ENCODE peak calls at places on chromosomes 5 and 9, in six cellular contexts. X is fibroblast of pulmonary artery; B is C1 segment of cervical spinal cord; T is RPMI8226; J is fibroblast of mammary gland; N is activated naive CD4-positive, alpha-beta T cell. R is an unnamed sample.
A peak's percentile ranks its signal among the peaks of the same experiment; 100 is the strongest.

GRCh38 chr5:157540707-157541451 is 34.7 kb downstream of the ADAM19 start:
- DNase-seq in T (peak; percentile 67), B (no peak), X (peak; percentile 87), N (no peak), J (peak; percentile 88), R (peak; percentile 61)

GRCh38 chr5:73682176-73682575 is 56.2 kb downstream of the ARHGEF28 start:
- DNase-seq in X (no peak), T (no peak), N (no peak), J (peak; percentile 36), B (no peak), R (no peak)

GRCh38 chr9:116992870-116993269 is 305.8 kb downstream of the TRIM32 start:
- DNase-seq in J (no peak), N (no peak), B (no peak), X (no peak), T (no peak), R (no peak)

GRCh38 chr9:80899208-80899607 is 790.1 kb downstream of the TLE1 start:
- DNase-seq in X (peak; percentile 17), N (no peak), B (no peak), J (peak; percentile 24), T (no peak), R (no peak)

GRCh38 chr9:20312732-20313131 is 309.6 kb downstream of the MLLT3 start:
- DNase-seq in J (peak; percentile 57), X (peak; percentile 16), T (no peak), B (no peak), N (no peak), R (no peak)

GRCh38 chr5:141330299-141331080 is at the start of gene PCDHGA1:
- DNase-seq in T (peak; percentile 63), X (peak; percentile 71), N (no peak), B (no peak), J (peak; percentile 64), R (peak; percentile 37)

GRCh38 chr5:119470105-119470763 is 17.9 kb downstream of the HSD17B4 start:
- DNase-seq in N (no peak), B (no peak), T (no peak), X (no peak), J (no peak), R (no peak)

GRCh38 chr5:125668904-125669303 is 754.3 kb upstream of the GRAMD2B start:
- DNase-seq in J (no peak), N (no peak), X (no peak), B (no peak), T (no peak), R (no peak)

GRCh38 chr5:14708551-14708950 is 44.0 kb downstream of the OTULIN start:
- DNase-seq in B (no peak), X (no peak), N (no peak), T (no peak), J (no peak), R (no peak)

GRCh38 chr9:99092643-99093491 is 12.0 kb upstream of the TGFBR1 start:
- DNase-seq in X (no peak), N (no peak), B (no peak), T (no peak), J (no peak), R (no peak)

GRCh38 chr5:41083306-41083705 is 12.2 kb upstream of the MROH2B start:
- DNase-seq in N (no peak), X (no peak), J (peak; percentile 46), T (no peak), B (no peak), R (no peak)

GRCh38 chr9:134130503-134131375 is 5.1 kb upstream of the WDR5 start:
- DNase-seq in J (no peak), B (no peak), N (no peak), T (no peak), X (no peak), R (peak; percentile 69)

GRCh38 chr9:78539904-78540303 is 243.0 kb downstream of the PSAT1 start:
- DNase-seq in X (peak; percentile 7), J (peak; percentile 59), N (no peak), T (no peak), B (no peak), R (peak; percentile 91)

GRCh38 chr5:43041669-43042175 is 1.6 kb upstream of the ANXA2R start:
- DNase-seq in T (peak; percentile 78), X (peak; percentile 83), B (peak; percentile 65), N (no peak), J (peak; percentile 89), R (peak; percentile 84)

GRCh38 chr5:128196791-128197190 is 113.2 kb downstream of the SLC12A2 start:
- DNase-seq in X (peak; percentile 72), J (peak; percentile 80), T (no peak), N (no peak), B (no peak), R (no peak)

GRCh38 chr5:172953776-172954189 is 5.4 kb upstream of the RPL26L1 start:
- DNase-seq in B (no peak), T (no peak), X (peak; percentile 91), J (peak; percentile 95), N (no peak), R (peak; percentile 75)

GRCh38 chr5:150301901-150302300 is 804 bp downstream of the ARSI start:
- DNase-seq in J (no peak), N (no peak), T (no peak), B (no peak), X (no peak), R (no peak)

GRCh38 chr9:36187414-36187813 is 3.3 kb upstream of the CLTA start:
- DNase-seq in N (no peak), B (no peak), X (peak; percentile 58), T (no peak), J (peak; percentile 96), R (peak; percentile 72)